ENCODE peak calls at places on chromosomes 7 and 10, in six cellular contexts. P, M, D, N, K and Z are unnamed samples.

GRCh38 chr7:128840326-128841170 is 10.3 kb downstream of the FLNC start:
- DNase-seq in N (no peak), M (no peak), P (no peak), D (no peak), K (no peak), Z (no peak)

GRCh38 chr10:126914561-126914960 is 9.3 kb downstream of the DOCK1 start:
- DNase-seq in D (no peak), N (no peak), K (no peak), P (no peak), M (no peak), Z (no peak)

GRCh38 chr10:121302541-121303180 is 295.6 kb downstream of the FGFR2 start:
- DNase-seq in M (no peak), N (no peak), D (no peak), K (no peak), P (no peak), Z (no peak)

GRCh38 chr10:89175821-89176220 is 31.3 kb downstream of the CH25H start:
- DNase-seq in M (no peak), K (no peak), P (no peak), N (no peak), D (no peak), Z (no peak)

GRCh38 chr7:140541513-140542192 is 62.3 kb upstream of the MKRN1 start:
- DNase-seq in P (peak), M (peak), D (peak), N (no peak), K (peak), Z (no peak)

GRCh38 chr7:98341106-98341505 is 59.6 kb downstream of the BRI3 start:
- DNase-seq in D (no peak), K (peak), M (no peak), N (no peak), P (no peak), Z (no peak)

GRCh38 chr10:49649294-49649693 is 30.2 kb upstream of the C10orf53 start:
- DNase-seq in N (no peak), D (no peak), P (peak), K (no peak), M (no peak), Z (no peak)

GRCh38 chr7:99123571-99124033 is 20.3 kb downstream of the SMURF1 start:
- DNase-seq in P (peak), N (no peak), D (no peak), M (no peak), K (no peak), Z (no peak)

GRCh38 chr10:119872610-119872859 is at the start of gene MCMBP:
- DNase-seq in P (no peak), K (no peak), D (no peak), M (no peak), N (no peak), Z (no peak)

GRCh38 chr7:91169819-91170218 is 94.4 kb upstream of the FZD1 start:
- DNase-seq in D (no peak), N (no peak), M (no peak), K (no peak), P (no peak), Z (no peak)

GRCh38 chr7:10122573-10123100 is 851.0 kb upstream of the PHF14 start:
- DNase-seq in D (no peak), K (no peak), N (no peak), M (no peak), P (no peak), Z (no peak)

GRCh38 chr10:58153751-58154150 is 113.9 kb downstream of the IPMK start:
- DNase-seq in N (no peak), K (peak), D (no peak), P (no peak), M (no peak), Z (no peak)

GRCh38 chr10:106877574-106877973 is 286.9 kb downstream of the SORCS1 start:
- DNase-seq in N (no peak), D (no peak), P (no peak), M (no peak), K (no peak), Z (no peak)

GRCh38 chr7:99943641-99944507 is 14.5 kb upstream of the GJC3 start:
- DNase-seq in P (no peak), M (no peak), N (no peak), D (no peak), K (no peak), Z (no peak)

GRCh38 chr7:48718731-48719387 is 205.5 kb upstream of the CDC14C start:
- DNase-seq in D (no peak), M (no peak), P (no peak), K (no peak), N (no peak), Z (no peak)

GRCh38 chr7:4790516-4790991 is 15.1 kb downstream of the AP5Z1 start:
- DNase-seq in D (peak), M (no peak), P (no peak), N (no peak), K (no peak), Z (no peak)

GRCh38 chr7:55155351-55156117 is 136.7 kb downstream of the EGFR start:
- DNase-seq in M (no peak), P (no peak), K (no peak), D (no peak), N (no peak), Z (no peak)

GRCh38 chr7:33449847-33450246 is 320.5 kb downstream of the BBS9 start:
- DNase-seq in M (no peak), D (no peak), N (no peak), K (no peak), P (no peak), Z (no peak)

GRCh38 chr7:159139202-159139601 is 5.5 kb downstream of the VIPR2 start:
- DNase-seq in N (no peak), M (no peak), P (no peak), K (no peak), D (peak), Z (no peak)

GRCh38 chr7:28529755-28530154 is 117.4 kb downstream of the CREB5 start:
- DNase-seq in M (no peak), K (no peak), N (no peak), P (no peak), D (no peak), Z (no peak)

GRCh38 chr7:28536259-28536658 is 123.9 kb downstream of the CREB5 start:
- DNase-seq in D (peak), P (peak), M (no peak), N (no peak), K (peak), Z (no peak)

GRCh38 chr7:28530175-28531142 is 118.1 kb downstream of the CREB5 start:
- DNase-seq in M (no peak), D (peak), N (no peak), P (no peak), K (no peak), Z (no peak)

GRCh38 chr7:28533267-28533666 is 120.9 kb downstream of the CREB5 start:
- DNase-seq in N (no peak), P (no peak), K (no peak), D (no peak), M (no peak), Z (no peak)

DNA sequence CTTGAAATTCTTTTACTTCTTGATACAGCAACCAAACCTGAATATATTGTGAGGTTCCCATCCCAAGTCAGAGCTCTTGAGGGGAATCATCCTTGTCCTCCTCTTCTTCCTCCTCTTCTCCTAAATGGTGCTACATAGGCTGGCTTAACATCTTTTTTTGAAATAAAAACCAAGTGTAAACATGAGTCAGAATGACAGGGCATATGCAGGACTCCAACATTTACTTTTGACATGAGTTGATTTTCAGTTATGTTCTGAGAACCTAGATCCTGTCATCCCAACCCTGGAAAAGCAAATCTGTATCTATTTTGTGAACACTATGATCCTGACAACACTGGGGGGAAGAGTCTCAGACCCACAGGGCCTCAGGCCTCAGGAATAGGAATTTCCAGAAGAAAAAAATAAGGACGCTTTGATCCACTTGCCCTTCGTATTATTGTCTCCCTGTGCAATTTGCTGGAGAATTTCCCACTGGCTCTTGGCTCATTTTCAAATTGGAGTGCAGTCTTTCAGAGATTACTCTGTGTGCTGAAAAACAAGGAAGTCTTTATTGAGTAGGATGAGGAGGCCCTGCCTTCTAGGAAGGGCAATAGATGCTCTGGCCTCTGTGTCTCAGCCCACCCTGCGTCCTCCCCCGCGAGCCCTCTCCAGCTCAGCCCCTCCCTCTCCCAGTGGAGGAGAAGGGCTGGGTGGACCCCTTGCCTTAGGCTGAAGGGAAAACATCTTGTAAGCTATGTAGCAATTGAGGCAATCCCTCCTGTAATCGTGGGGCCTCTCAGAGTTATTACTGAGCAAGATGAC is 121.6 kb downstream of the CREB5 start:
- DNase-seq in M (peak), D (peak), N (no peak), K (no peak), P (peak), Z (no peak)
- TF ChIP-seq CTCF in M (no peak), D (no peak), N (no peak), K (no peak), P (no peak), Z (no peak)

DNA sequence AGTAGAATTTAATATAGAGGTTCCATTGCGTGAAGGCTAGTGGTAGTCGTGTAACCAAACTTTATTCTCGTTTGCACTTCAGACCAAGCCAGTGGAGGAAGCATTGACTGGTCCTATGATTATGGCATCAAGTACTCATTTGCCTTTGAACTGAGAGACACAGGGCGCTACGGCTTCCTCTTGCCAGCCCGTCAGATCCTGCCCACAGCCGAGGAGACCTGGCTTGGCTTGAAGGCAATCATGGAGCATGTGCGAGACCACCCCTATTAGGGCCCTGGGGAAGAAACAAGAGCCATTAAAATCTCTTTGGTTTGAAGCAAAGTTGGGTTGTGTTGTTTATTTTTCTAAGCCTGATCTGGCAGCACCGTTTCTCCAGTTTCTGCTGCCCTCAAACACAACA is 3.5 kb upstream of the CPA4 start:
- DNase-seq in D (no peak), P (no peak), K (no peak), M (peak), N (no peak), Z (no peak)
- TF ChIP-seq CTCF in D (no peak), P (no peak), K (no peak), M (no peak), N (no peak), Z (no peak)

GRCh38 chr10:103350175-103350521 is 792 bp downstream of the PCGF6 start:
- DNase-seq in M (no peak), K (no peak), N (no peak), P (peak), D (no peak), Z (no peak)

GRCh38 chr10:103355906-103356599 is 5.1 kb upstream of the PCGF6 start:
- DNase-seq in K (no peak), D (peak), M (no peak), N (no peak), P (no peak), Z (no peak)

GRCh38 chr10:103350522-103351260 is at the start of gene PCGF6:
- DNase-seq in M (peak), P (peak), D (peak), N (no peak), K (peak), Z (peak)

GRCh38 chr10:103353281-103353680 is 2.3 kb upstream of the PCGF6 start:
- DNase-seq in D (no peak), P (no peak), M (no peak), K (no peak), N (no peak), Z (no peak)
- TF ChIP-seq CTCF in D (no peak), P (no peak), M (no peak), K (no peak), N (no peak), Z (no peak)

GRCh38 chr10:20492447-20492846 is 404.7 kb downstream of the NEBL start:
- DNase-seq in N (no peak), P (no peak), D (no peak), M (no peak), K (no peak), Z (no peak)
- TF ChIP-seq CTCF in N (no peak), P (no peak), D (no peak), M (no peak), K (no peak), Z (no peak)

GRCh38 chr7:106179256-106179655 is 67.1 kb upstream of the SYPL1 start:
- DNase-seq in K (no peak), D (no peak), N (no peak), P (no peak), M (no peak), Z (no peak)

GRCh38 chr7:106177738-106178592 is 65.9 kb upstream of the SYPL1 start:
- DNase-seq in D (no peak), K (no peak), N (no peak), M (no peak), P (no peak), Z (no peak)

GRCh38 chr7:106176414-106177294 is 64.5 kb upstream of the SYPL1 start:
- DNase-seq in D (peak), K (peak), N (peak), P (peak), M (peak), Z (peak)

GRCh38 chr7:106177295-106177690 is 65.2 kb upstream of the SYPL1 start:
- DNase-seq in K (no peak), P (no peak), M (no peak), N (no peak), D (no peak), Z (no peak)

GRCh38 chr7:106178593-106179134 is 66.6 kb upstream of the SYPL1 start:
- DNase-seq in D (no peak), K (peak), P (peak), N (no peak), M (peak), Z (no peak)
- TF ChIP-seq CTCF in D (no peak), K (no peak), P (peak), N (no peak), M (no peak), Z (no peak)

DNA sequence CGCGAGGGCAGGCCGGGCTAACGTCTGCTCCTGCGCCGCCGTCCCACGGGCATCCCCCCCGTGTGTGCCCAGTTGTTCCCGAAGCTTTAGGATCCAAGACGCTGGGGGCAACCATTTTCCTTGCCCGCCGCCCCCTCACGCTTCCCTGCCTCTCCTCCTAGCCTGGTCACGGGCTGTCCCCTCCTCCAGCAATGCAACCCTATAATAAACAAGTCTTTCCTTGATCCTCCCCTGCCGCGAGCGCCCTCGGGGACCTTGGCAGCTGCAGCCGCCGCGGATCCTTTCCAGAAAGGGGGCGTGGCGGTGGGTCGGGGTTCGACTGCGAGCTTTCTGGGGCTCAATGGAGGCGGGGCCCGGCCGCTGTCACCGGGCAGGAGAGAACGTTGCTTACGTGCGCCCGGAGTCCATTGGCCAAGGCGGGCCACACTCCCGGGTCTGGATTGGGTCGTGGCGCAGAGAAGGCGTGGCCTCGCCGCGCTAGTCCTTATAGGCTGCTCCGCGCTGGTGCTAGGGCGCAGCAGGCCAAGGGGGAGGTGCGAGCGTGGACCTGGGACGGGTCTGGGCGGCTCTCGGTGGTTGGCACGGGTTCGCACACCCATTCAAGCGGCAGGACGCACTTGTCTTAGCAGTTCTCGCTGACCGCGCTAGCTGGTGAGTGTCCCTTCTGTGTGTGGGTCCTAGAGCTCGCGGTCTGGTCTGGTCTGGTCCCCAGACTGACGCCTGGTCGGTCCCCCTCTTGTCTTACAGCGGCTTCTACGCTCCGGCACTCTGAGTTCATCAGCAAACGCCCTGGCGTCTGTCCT is at the start of gene DDIT4:
- DNase-seq in D (peak), M (peak), N (peak), K (peak), P (peak), Z (peak)
- TF ChIP-seq CTCF in D (no peak), M (no peak), N (no peak), K (no peak), P (no peak), Z (no peak)

DNA sequence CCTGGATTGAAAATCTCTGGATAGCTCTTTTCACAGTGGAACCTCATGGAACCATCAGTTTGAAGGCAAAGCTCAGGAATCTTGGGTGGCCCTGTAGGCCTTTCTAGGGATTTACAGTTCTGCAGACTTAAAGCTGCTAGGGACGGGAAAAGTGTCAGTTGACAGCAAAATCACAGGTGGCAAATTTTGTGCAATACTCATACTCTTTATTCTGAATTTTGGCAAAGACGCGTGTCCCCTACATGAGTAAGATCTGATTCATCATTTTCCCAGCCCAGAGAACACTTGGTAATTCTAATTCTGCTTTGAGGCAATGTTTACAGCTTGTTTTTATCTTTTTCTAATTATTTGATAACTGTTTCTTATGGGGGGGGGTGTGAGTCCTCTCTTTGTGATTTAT is 3.6 kb downstream of the LRRC17 start:
- DNase-seq in N (no peak), K (peak), P (peak), M (no peak), D (no peak), Z (no peak)
- TF ChIP-seq CTCF in N (no peak), K (no peak), P (peak), M (no peak), D (no peak), Z (no peak)

GRCh38 chr7:424301-424935 is 95.2 kb downstream of the PDGFA start:
- DNase-seq in N (no peak), K (no peak), D (no peak), M (no peak), P (no peak), Z (no peak)

GRCh38 chr7:422191-422885 is 97.3 kb downstream of the PDGFA start:
- DNase-seq in N (no peak), P (no peak), K (no peak), M (no peak), D (no peak), Z (no peak)

GRCh38 chr7:424961-425793 is 94.5 kb downstream of the PDGFA start:
- DNase-seq in P (peak), N (no peak), K (peak), D (no peak), M (no peak), Z (no peak)

GRCh38 chr7:422886-423225 is 96.8 kb downstream of the PDGFA start:
- DNase-seq in N (no peak), P (no peak), D (no peak), M (no peak), K (no peak), Z (no peak)

GRCh38 chr7:423312-424260 is 96.1 kb downstream of the PDGFA start:
- DNase-seq in N (no peak), D (no peak), K (no peak), P (no peak), M (no peak), Z (no peak)
- TF ChIP-seq CTCF in N (no peak), D (no peak), K (no peak), P (no peak), M (no peak), Z (no peak)

DNA sequence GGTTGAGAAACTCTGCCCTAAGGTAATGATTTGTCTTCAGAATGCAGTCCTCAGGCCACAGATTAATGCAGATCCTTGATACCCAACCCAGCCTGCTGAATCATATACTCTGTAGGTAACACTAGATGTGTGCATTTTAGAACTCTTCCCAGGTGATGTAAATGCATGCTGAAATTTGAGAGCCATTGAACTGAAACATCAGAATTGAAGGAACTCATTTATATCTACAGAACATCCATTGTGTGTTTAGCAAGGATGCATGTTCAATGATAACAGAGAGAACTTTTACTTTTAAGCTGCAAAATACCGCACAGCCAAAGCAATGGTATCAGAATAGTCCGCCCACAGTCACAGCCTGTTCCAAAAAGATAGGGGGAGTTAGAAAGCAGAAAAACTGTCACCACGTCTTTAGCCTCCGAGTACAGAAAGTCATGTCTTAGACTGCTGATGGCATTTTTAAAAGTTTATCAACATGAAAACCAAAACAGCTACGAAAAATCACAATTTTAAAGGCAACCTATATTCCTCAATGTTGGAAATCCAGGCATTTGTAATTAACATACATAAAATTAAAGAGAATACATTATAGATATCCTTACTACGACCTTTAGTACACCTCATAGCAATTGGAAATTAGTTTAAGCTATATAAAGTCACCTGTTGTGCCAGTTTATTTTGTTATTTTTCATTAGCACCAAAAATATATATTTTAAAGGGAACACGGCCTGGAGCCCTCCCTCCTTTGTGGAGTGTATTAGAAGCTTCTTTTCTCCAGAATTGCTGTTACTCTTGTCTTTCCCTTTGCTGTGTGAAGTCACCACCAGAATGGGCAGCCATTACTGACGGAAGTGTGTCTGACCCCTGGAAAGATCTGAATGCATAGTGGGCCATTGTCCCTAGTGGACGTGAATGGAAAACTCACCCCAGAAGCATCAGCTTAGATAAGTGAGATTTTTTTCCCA is 65.8 kb upstream of the PRKAR2B start:
- DNase-seq in M (no peak), K (no peak), P (no peak), D (no peak), N (no peak), Z (no peak)
- TF ChIP-seq CTCF in M (no peak), K (no peak), P (peak), D (no peak), N (no peak), Z (no peak)

GRCh38 chr10:35632027-35632426 is 10.1 kb downstream of the FZD8 start:
- DNase-seq in P (no peak), N (no peak), D (no peak), K (no peak), M (no peak), Z (no peak)
- TF ChIP-seq CTCF in P (no peak), N (no peak), D (no peak), K (no peak), M (no peak), Z (no peak)